ENCODE peak calls at places on chromosomes 1 and 21, in five cellular contexts. N, L, P, T and C are unnamed samples.

GRCh38 chr1:15334995-15335394 is 74.7 kb upstream of the EFHD2 start:
- DNase-seq in N (no peak), L (no peak), P (no peak), T (no peak), C (no peak)

GRCh38 chr1:231139659-231140650 is 21.9 kb upstream of the TRIM67 start:
- DNase-seq in N (peak), L (peak), P (no peak), T (peak), C (peak)

GRCh38 chr21:33299181-33299752 is 25.5 kb upstream of the IFNAR1 start:
- DNase-seq in N (no peak), L (peak), P (no peak), T (no peak), C (no peak)

GRCh38 chr1:159843459-159843858 is 16.8 kb downstream of the SLAMF8 start:
- DNase-seq in N (no peak), L (peak), P (no peak), T (no peak), C (no peak)

GRCh38 chr21:45447821-45448220 is 42.9 kb downstream of the COL18A1 start:
- DNase-seq in N (no peak), L (peak), P (no peak), T (no peak), C (no peak)

GRCh38 chr1:5891736-5892135 is 100.5 kb downstream of the NPHP4 start:
- DNase-seq in N (peak), L (no peak), P (no peak), T (no peak), C (peak)

GRCh38 chr1:220908757-220909156 is 29.5 kb downstream of the HLX start:
- DNase-seq in N (peak), L (peak), P (no peak), T (peak), C (peak)

GRCh38 chr1:31306278-31306677 is 9.4 kb downstream of the ZCCHC17 start:
- DNase-seq in N (peak), L (peak), P (no peak), T (no peak), C (peak)

GRCh38 chr1:3454811-3455618 is 550 bp downstream of the ARHGEF16 start:
- DNase-seq in N (no peak), L (no peak), P (peak), T (peak), C (no peak)

GRCh38 chr1:3456449-3456963 is 2.0 kb downstream of the ARHGEF16 start:
- DNase-seq in N (no peak), L (no peak), P (no peak), T (no peak), C (no peak)

GRCh38 chr1:3456964-3457909 is 2.8 kb downstream of the ARHGEF16 start:
- DNase-seq in N (no peak), L (no peak), P (no peak), T (no peak), C (no peak)

GRCh38 chr1:3453891-3454810 is at the start of gene ARHGEF16:
- DNase-seq in N (no peak), L (peak), P (peak), T (peak), C (peak)

DNA sequence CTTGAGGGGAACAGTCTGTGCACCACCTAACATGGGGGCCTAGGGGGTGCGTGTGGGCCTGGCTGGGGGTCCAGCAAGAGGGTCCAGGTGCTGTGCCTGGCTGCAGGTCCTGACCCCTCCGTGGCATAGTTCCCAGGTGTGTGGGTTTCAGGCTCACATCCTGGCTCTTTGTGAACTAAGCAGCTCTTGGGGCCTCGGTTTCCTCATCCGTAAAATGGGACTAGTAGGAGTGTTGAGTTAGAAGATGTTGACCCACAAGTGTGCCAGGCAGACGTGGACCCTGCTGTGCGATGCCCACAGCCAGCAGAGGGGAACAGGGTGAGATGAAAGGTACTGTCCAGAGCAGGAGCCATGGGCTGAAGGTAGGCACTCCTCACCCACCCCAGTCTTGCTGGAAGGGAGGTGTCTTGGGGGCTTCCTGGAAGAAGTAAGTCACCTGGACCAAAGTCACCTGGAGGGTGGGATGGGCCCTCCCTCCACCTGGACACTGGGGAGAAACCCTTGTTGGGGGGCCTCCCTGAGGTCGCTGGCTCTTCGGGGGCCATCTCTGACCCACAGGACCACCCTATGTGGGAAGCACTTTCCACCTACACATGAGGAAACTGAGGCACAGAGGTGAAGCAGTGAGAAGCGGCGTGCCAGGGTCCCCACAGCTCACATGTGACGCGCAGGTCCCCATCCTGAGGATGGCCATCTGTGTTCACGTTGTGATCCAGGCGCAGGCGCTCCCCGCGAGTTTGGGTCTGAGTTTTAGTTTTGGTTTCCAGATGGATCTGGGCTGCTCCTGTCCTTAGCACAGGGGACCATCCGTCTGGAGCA is 1.4 kb downstream of the ARHGEF16 start:
- DNase-seq in N (no peak), L (no peak), P (no peak), T (no peak), C (no peak)
- H3K4me3 ChIP-seq in N (no peak), L (no peak), P (no peak), T (no peak), C (no peak)

GRCh38 chr1:60591583-60591982 is 490.8 kb upstream of the NFIA start:
- DNase-seq in N (no peak), L (no peak), P (no peak), T (no peak), C (no peak)
- TF ChIP-seq CTCF in N (no peak), L (no peak), P (no peak), T (no peak), C (no peak)

DNA sequence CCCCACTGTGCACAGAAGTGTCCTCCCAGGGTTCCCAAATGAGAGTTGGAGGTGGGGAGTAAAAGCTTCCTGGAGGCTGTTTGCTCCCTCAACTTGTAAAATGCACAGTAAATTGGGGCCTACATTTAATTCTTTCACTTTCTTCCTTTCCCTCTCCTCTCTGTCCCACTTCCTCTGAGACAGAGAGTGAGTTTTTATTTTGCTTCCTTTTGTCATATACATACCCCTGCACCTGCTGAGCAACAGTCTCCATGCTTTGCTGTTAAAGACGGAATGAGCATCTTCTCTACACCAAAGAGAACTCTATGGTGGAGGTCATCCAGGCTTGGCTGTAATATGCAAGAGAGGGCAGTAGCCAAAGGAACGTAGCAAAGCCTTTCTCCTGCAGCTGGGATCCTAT is 79.3 kb upstream of the VAV3 start:
- DNase-seq in N (no peak), L (no peak), P (no peak), T (no peak), C (no peak)
- H3K4me3 ChIP-seq in N (no peak), L (no peak), P (no peak), T (no peak), C (no peak)

DNA sequence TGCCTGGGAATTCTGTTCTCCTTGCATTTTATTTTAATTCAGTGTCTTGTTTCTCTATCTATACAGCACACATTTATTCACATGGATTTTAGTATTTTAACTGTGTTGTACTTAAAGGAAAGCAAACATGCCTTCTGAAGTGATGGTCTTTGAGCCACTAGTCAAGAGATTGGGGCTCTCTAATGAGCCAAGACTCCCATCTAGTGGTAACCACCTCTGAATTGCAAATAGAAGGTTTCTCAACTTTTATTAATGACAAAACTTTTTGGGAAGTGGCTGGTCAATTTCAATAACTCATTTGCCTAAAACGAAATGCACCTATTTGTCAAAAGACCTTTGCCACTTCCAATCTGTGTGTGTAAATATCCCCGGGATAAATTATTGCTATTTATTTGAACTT is 199.6 kb downstream of the LTN1 start:
- DNase-seq in N (peak), L (no peak), P (peak), T (no peak), C (peak)
- TF ChIP-seq CTCF in N (peak), L (peak), P (peak), T (no peak), C (peak)

DNA sequence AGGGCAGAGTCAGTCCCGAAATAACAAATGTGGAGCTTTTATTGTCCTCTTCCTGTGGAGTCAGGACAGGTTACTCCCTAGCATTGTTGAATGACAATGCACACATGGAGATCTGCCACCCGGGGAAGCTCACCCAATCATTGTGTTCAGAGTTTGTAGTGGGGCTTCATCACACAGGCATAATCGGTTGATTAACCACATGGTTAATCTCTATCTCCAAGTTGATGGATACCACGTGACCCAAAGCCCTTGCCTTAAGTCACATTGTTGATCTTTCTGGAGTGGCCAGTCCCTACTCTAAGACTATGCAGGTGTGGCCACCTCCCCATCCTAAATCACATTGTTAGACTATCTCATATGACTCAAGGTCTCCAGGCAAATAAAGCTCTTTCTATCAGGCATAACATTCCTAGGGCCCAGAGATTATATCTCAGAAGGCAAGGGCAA is 2.6 kb upstream of the C1orf141 start:
- DNase-seq in N (no peak), L (no peak), P (no peak), T (no peak), C (no peak)
- H3K4me3 ChIP-seq in N (no peak), L (no peak), P (no peak), T (no peak), C (no peak)

GRCh38 chr21:38380391-38381137 is 117.7 kb downstream of the ERG start:
- DNase-seq in N (no peak), L (peak), P (no peak), T (no peak), C (peak)
- TF ChIP-seq CTCF in N (peak), L (no peak), P (peak), T (no peak), C (peak)